ENCODE peak calls at places on chromosomes 16 and 17, in six cellular contexts. D is GM12892, S is H1, F is GM12878, L is K562, Z is SK-N-SH. U is an unnamed sample.

GRCh38 chr16:82195917-82196494 is 26.0 kb upstream of the MPHOSPH6 start:
- DNase-seq in F (no peak), D (no peak), L (no peak), Z (no peak), S (no peak), U (no peak)

GRCh38 chr16:89951509-89951908 is 3.0 kb downstream of the DEF8 start:
- DNase-seq in F (no peak), S (no peak), D (no peak), L (no peak), Z (no peak), U (no peak)

GRCh38 chr16:79049040-79049439 is 551.5 kb downstream of the MAF start:
- DNase-seq in L (no peak), Z (no peak), S (no peak), D (no peak), F (no peak), U (no peak)

GRCh38 chr16:30052671-30053372 is 12.7 kb upstream of the ALDOA start:
- DNase-seq in L (peak), D (peak), F (peak), Z (peak), S (peak), U (peak)

GRCh38 chr16:2967211-2967631 is 1.9 kb upstream of the PAQR4 start:
- DNase-seq in D (no peak), F (no peak), Z (no peak), S (peak), L (no peak), U (no peak)

GRCh38 chr17:67042104-67042899 is 2.1 kb upstream of the CACNG1 start:
- DNase-seq in D (no peak), S (no peak), Z (peak), F (no peak), L (no peak), U (no peak)

GRCh38 chr17:21119247-21119944 is 7.4 kb upstream of the DHRS7B start:
- DNase-seq in F (no peak), Z (peak), L (peak), D (peak), S (peak), U (peak)

GRCh38 chr16:31135535-31136286 is at the start of gene PRSS8:
- DNase-seq in F (no peak), S (peak), D (no peak), L (peak), Z (no peak), U (no peak)

GRCh38 chr16:57735755-57736418 is at the start of gene KATNB1:
- DNase-seq in F (no peak), Z (no peak), L (no peak), S (no peak), D (no peak), U (no peak)

GRCh38 chr16:62077998-62078397 is 41.8 kb upstream of the CDH8 start:
- DNase-seq in Z (peak), F (no peak), D (no peak), S (peak), L (no peak), U (no peak)

GRCh38 chr17:56887552-56888467 is 26.0 kb downstream of the TRIM25 start:
- DNase-seq in L (no peak), D (no peak), Z (no peak), S (no peak), F (no peak), U (no peak)

GRCh38 chr16:30554933-30555847 is 3.0 kb downstream of the ZNF764 start:
- DNase-seq in Z (no peak), S (no peak), D (no peak), F (no peak), L (no peak), U (no peak)

GRCh38 chr16:67235816-67236547 is 9.1 kb downstream of the TMEM208 start:
- DNase-seq in Z (no peak), D (no peak), S (no peak), F (no peak), L (no peak), U (no peak)

GRCh38 chr17:1890758-1891450 is 61.1 kb downstream of the RPA1 start:
- DNase-seq in D (no peak), S (no peak), L (no peak), Z (no peak), F (no peak), U (no peak)

GRCh38 chr16:77169650-77170236 is 21.2 kb upstream of the MON1B start:
- DNase-seq in F (no peak), D (no peak), Z (peak), L (peak), S (peak), U (no peak)

GRCh38 chr16:86559802-86560305 is 4.8 kb upstream of the MTHFSD start:
- DNase-seq in Z (no peak), L (no peak), S (no peak), F (no peak), D (no peak), U (no peak)

GRCh38 chr17:7178973-7179316 is 225 bp downstream of the ASGR1 start:
- DNase-seq in D (no peak), Z (no peak), S (no peak), F (no peak), L (no peak), U (no peak)

GRCh38 chr17:7176107-7176851 is 2.9 kb downstream of the ASGR1 start:
- DNase-seq in L (no peak), Z (no peak), D (no peak), F (no peak), S (no peak), U (no peak)

GRCh38 chr17:7177954-7178477 is 1.2 kb downstream of the ASGR1 start:
- DNase-seq in D (no peak), F (no peak), L (no peak), S (peak), Z (peak), U (no peak)

GRCh38 chr17:7176870-7177209 is 2.3 kb downstream of the ASGR1 start:
- DNase-seq in S (no peak), L (no peak), Z (peak), F (no peak), D (peak), U (no peak)

GRCh38 chr17:7177210-7177953 is 1.8 kb downstream of the ASGR1 start:
- DNase-seq in F (no peak), S (peak), L (peak), Z (peak), D (peak), U (peak)
- TF ChIP-seq TAF1 in F (no peak), S (peak), L (no peak), Z (no peak), D (no peak), U (no peak)

GRCh38 chr17:16446338-16446983 is 31.1 kb downstream of the TRPV2 start:
- DNase-seq in S (peak), Z (no peak), L (no peak), D (no peak), F (no peak), U (no peak)

GRCh38 chr17:16442594-16443389 is 27.4 kb downstream of the TRPV2 start:
- DNase-seq in Z (no peak), F (no peak), S (no peak), D (no peak), L (no peak), U (no peak)

GRCh38 chr17:16443390-16444257 is 28.3 kb downstream of the TRPV2 start:
- DNase-seq in Z (no peak), L (no peak), S (peak), D (no peak), F (no peak), U (no peak)

GRCh38 chr17:16442141-16442540 is 26.8 kb downstream of the TRPV2 start:
- DNase-seq in F (no peak), Z (no peak), S (no peak), L (no peak), D (no peak), U (no peak)

DNA sequence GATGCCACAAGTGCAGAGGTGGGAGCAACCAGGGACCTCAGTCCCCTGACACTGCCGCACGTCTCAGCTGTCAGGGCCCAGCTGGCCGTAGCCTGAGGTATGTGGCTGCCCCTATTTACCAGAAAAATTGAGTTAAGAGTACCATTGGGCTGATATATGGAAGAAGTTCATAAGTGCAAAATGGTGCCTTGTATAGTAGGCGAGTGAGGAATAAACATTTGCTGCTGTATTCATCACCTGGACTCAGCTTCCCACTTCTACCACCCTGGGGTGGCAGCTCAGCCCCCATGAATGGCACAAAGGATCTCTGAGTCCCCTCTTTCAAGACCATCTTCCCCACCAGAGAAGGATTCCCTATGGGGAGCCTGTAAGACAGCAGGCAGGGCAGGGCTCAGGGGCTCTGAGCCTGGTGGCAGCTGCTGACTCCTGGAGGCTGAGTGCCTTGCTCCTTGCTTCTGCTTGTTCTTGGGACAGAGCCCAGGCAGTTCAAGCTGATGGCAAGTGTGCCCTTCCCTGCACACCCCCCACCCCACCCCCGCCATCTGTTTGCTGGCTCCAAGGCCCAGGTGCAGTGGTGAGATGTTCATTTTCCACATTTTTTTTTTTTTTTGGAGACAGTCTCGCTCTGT is 29.0 kb downstream of the TRPV2 start:
- DNase-seq in D (no peak), S (no peak), Z (no peak), L (peak), F (no peak), U (no peak)
- TF ChIP-seq TAF1 in D (no peak), S (no peak), Z (no peak), L (no peak), F (no peak), U (no peak)

GRCh38 chr16:50010212-50010611 is 14.8 kb upstream of the CNEP1R1 start:
- DNase-seq in S (no peak), F (no peak), L (no peak), Z (no peak), D (no peak), U (no peak)

GRCh38 chr16:50015631-50016030 is 9.4 kb upstream of the CNEP1R1 start:
- DNase-seq in Z (no peak), D (no peak), S (no peak), L (no peak), F (no peak), U (no peak)

GRCh38 chr16:50012182-50012581 is 12.8 kb upstream of the CNEP1R1 start:
- DNase-seq in F (no peak), D (no peak), S (no peak), L (no peak), Z (no peak), U (no peak)

GRCh38 chr16:50007744-50008143 is 17.3 kb upstream of the CNEP1R1 start:
- DNase-seq in D (no peak), S (no peak), Z (no peak), L (no peak), F (no peak), U (no peak)

GRCh38 chr16:50011707-50012106 is 13.3 kb upstream of the CNEP1R1 start:
- DNase-seq in L (no peak), D (no peak), F (no peak), S (no peak), Z (no peak), U (no peak)
- TF ChIP-seq TAF1 in L (no peak), D (no peak), F (no peak), S (no peak), Z (no peak), U (no peak)

GRCh38 chr17:72145972-72146755 is 25.3 kb downstream of the SOX9 start:
- DNase-seq in F (no peak), D (no peak), Z (no peak), S (no peak), L (no peak), U (no peak)
- TF ChIP-seq TAF1 in F (no peak), D (no peak), Z (no peak), S (no peak), L (no peak), U (no peak)